ENCODE peak calls at places on chromosomes 4 and X, in seven cellular contexts. G, K, D, I, A, Y and T are unnamed samples.

GRCh38 chrX:21373637-21374162 is 518 bp upstream of the CNKSR2 start:
- DNase-seq in A (no peak), I (no peak), Y (no peak), G (no peak), K (no peak), D (no peak), T (peak)

GRCh38 chr4:152485726-152486276 is 50.1 kb downstream of the FBXW7 start:
- DNase-seq in G (no peak), Y (peak), K (no peak), D (no peak), A (no peak), I (no peak), T (no peak)

GRCh38 chr4:155855897-155856296 is 10.2 kb downstream of the ASIC5 start:
- DNase-seq in D (no peak), K (no peak), G (no peak), I (no peak), Y (no peak), A (no peak), T (no peak)

GRCh38 chr4:88761861-88762523 is 64.4 kb upstream of the NAP1L5 start:
- DNase-seq in I (no peak), Y (no peak), D (no peak), G (no peak), K (no peak), A (no peak), T (no peak)

GRCh38 chrX:141903400-141904155 is at the start of gene MAGEC1:
- DNase-seq in I (no peak), A (peak), G (no peak), D (no peak), K (no peak), Y (no peak), T (no peak)

GRCh38 chr4:8410641-8411271 is 29.8 kb downstream of the ACOX3 start:
- DNase-seq in D (peak), I (peak), A (peak), G (peak), Y (no peak), K (peak), T (peak)

GRCh38 chr4:166941629-166942028 is 292.7 kb downstream of the SPOCK3 start:
- DNase-seq in I (no peak), D (no peak), Y (peak), G (no peak), A (no peak), K (no peak), T (no peak)

GRCh38 chr4:3045500-3045850 is 28.9 kb downstream of the HTT-AS start:
- DNase-seq in Y (no peak), G (peak), K (peak), D (peak), A (no peak), I (peak), T (no peak)

GRCh38 chrX:115410731-115411435 is 121.4 kb downstream of the LUZP4 start:
- DNase-seq in D (no peak), G (no peak), A (no peak), Y (no peak), K (no peak), I (no peak), T (no peak)

GRCh38 chrX:22095306-22095705 is 63.2 kb downstream of the PHEX start:
- DNase-seq in A (no peak), D (no peak), G (no peak), I (no peak), Y (no peak), K (peak), T (no peak)

GRCh38 chr4:99052902-99053301 is 35.7 kb downstream of the ADH5 start:
- DNase-seq in G (no peak), I (no peak), A (no peak), Y (no peak), K (no peak), D (peak), T (no peak)

GRCh38 chr4:7812191-7812860 is 127.3 kb downstream of the AFAP1 start:
- DNase-seq in A (no peak), I (no peak), Y (no peak), K (no peak), G (no peak), D (no peak), T (no peak)

GRCh38 chr4:38621004-38621684 is 42.9 kb upstream of the KLF3 start:
- DNase-seq in G (peak), I (peak), A (peak), K (peak), Y (peak), D (peak), T (peak)

GRCh38 chrX:136910565-136911040 is 30.1 kb upstream of the RBMX start:
- DNase-seq in K (no peak), G (no peak), A (no peak), Y (no peak), D (no peak), I (no peak), T (no peak)

GRCh38 chr4:177117256-177117655 is 192.4 kb upstream of the NEIL3 start:
- DNase-seq in I (no peak), Y (no peak), D (no peak), G (no peak), K (no peak), A (no peak), T (no peak)

GRCh38 chr4:89222171-89222570 is 85.4 kb downstream of the GPRIN3 start:
- DNase-seq in D (no peak), A (no peak), K (no peak), Y (no peak), G (no peak), I (no peak), T (no peak)

GRCh38 chrX:17597836-17598434 is 139.4 kb upstream of the SCML1 start:
- DNase-seq in G (peak), Y (no peak), D (no peak), I (peak), A (no peak), K (peak), T (peak)

GRCh38 chrX:143988356-143988755 is 104.5 kb downstream of the UBE2NL start:
- DNase-seq in D (no peak), G (no peak), I (no peak), Y (no peak), K (no peak), A (no peak), T (no peak)

GRCh38 chrX:40078489-40079288 is 19.1 kb downstream of the BCOR start:
- DNase-seq in Y (no peak), I (no peak), D (no peak), A (no peak), K (no peak), G (no peak), T (no peak)

GRCh38 chr4:3745886-3746656 is 20.1 kb upstream of the ADRA2C start:
- DNase-seq in D (no peak), K (no peak), I (no peak), G (no peak), Y (no peak), A (no peak), T (no peak)

GRCh38 chr4:112708772-112709171 is 71.8 kb downstream of the LARP7 start:
- DNase-seq in A (no peak), D (no peak), K (no peak), G (no peak), I (no peak), Y (no peak), T (no peak)

GRCh38 chr4:38654273-38654672 is 9.7 kb upstream of the KLF3 start:
- DNase-seq in G (no peak), K (no peak), D (no peak), I (no peak), A (no peak), Y (no peak), T (no peak)

GRCh38 chr4:80189956-80190671 is 7.2 kb upstream of the PRDM8 start:
- DNase-seq in G (no peak), K (no peak), I (no peak), D (no peak), A (no peak), Y (no peak), T (no peak)

GRCh38 chr4:144701683-144702233 is 55.8 kb downstream of the HHIP start:
- DNase-seq in K (no peak), D (no peak), A (no peak), Y (no peak), I (no peak), G (no peak), T (no peak)

GRCh38 chrX:56975611-56976010 is 19.7 kb downstream of the SPIN3 start:
- DNase-seq in I (no peak), K (no peak), A (no peak), Y (no peak), G (no peak), D (no peak), T (no peak)

GRCh38 chr4:179059396-179059795 is 1617.2 kb upstream of the AGA start:
- DNase-seq in D (no peak), G (no peak), A (no peak), Y (no peak), I (no peak), K (no peak), T (no peak)

GRCh38 chrX:68249401-68249831 is 183.9 kb downstream of the OPHN1 start:
- DNase-seq in G (no peak), I (no peak), Y (no peak), D (no peak), K (no peak), A (no peak), T (no peak)

GRCh38 chrX:8815460-8816065 is 14.4 kb upstream of the FAM9A start:
- DNase-seq in I (no peak), K (no peak), G (no peak), D (peak), Y (peak), A (peak), T (peak)

GRCh38 chrX:38260231-38260630 is 39.6 kb upstream of the SRPX start:
- DNase-seq in K (peak), Y (peak), I (no peak), A (peak), G (no peak), D (peak), T (peak)

GRCh38 chr4:15913631-15913970 is 24.9 kb downstream of the FGFBP1 start:
- DNase-seq in A (no peak), Y (peak), D (no peak), G (no peak), I (no peak), K (no peak), T (no peak)

GRCh38 chr4:166655231-166655630 is 579.1 kb downstream of the SPOCK3 start:
- DNase-seq in G (no peak), I (no peak), D (no peak), A (no peak), Y (no peak), K (no peak), T (no peak)

DNA sequence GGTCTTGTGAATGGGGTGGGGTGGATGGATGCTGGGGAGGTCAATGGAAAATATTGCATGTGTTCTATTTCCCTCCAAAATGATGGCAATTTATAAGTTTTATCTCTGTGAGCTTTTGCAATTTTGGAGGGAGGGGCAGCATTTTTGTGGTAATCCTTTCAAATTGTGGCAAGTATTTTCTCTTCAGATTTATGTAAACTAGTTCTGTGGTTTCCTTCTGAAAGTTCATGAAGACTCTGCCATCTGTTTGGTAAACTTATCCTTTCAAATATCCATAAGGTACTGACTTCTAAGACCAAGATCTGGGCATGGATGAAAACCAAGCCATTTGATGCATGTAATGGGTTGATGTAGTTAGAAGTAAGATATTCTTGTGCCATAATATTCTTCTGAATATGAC is 216.0 kb upstream of the GIMD1 start:
- DNase-seq in D (no peak), G (no peak), I (no peak), A (no peak), K (no peak), Y (no peak), T (no peak)
- H3K27ac ChIP-seq in D (no peak), G (no peak), I (no peak), A (no peak), K (no peak), Y (no peak), T (no peak)

DNA sequence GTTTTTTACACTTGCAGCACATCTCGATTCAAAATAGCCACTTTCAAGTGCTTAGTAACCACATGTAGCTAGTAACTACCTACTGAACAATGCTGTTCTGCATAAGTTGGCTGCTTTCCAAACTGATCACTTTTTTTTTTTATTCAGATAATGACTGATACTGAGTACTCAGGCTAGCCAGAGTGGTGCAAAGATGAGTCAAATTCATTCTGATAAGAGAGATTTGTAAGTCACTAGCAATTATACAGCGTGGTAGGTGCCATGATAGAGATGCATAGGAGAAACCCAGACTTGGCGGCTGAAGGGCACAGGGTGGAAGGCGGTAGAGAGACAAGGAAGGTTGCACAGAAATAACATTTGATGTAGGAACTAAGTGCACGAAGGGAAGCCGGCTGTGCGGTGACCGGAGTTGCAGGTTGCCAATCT is 357 bp upstream of the IGBP1 start:
- DNase-seq in D (no peak), A (peak), K (no peak), G (no peak), Y (no peak), I (no peak), T (no peak)
- H3K4me3 ChIP-seq in D (peak), A (peak), K (peak), G (peak), Y (peak), I (peak), T (peak)

GRCh38 chr4:74414149-74414809 is 30.7 kb upstream of the AREG start:
- DNase-seq in A (no peak), I (no peak), Y (no peak), D (no peak), G (no peak), K (no peak), T (no peak)
- TF ChIP-seq POLR2AphosphoS5 in A (no peak), I (no peak), Y (no peak), D (no peak), G (no peak), K (no peak), T (no peak)

DNA sequence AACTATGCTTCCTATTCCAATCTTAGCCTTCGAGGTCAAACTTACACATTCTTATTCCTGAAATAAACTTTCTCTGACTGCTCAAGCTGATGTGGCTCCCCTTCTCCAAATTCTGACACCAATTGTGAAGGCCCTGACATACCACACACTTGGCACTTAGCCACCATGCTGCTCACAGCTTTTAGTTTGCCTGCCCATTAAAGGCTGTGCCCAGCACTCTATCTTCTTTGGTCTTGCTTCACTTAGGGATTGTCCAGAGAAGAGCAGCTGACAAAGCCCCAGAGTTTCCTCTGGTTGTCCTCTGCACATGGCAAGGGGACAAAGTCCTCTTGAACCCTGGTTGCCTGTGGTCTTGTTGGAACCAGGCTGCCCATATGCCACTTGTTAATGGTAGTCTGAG is 126.1 kb downstream of the ARHGEF9 start:
- DNase-seq in K (no peak), I (no peak), Y (no peak), A (no peak), G (no peak), D (no peak), T (no peak)
- H3K27ac ChIP-seq in K (no peak), I (no peak), Y (no peak), A (no peak), G (no peak), D (no peak), T (no peak)

DNA sequence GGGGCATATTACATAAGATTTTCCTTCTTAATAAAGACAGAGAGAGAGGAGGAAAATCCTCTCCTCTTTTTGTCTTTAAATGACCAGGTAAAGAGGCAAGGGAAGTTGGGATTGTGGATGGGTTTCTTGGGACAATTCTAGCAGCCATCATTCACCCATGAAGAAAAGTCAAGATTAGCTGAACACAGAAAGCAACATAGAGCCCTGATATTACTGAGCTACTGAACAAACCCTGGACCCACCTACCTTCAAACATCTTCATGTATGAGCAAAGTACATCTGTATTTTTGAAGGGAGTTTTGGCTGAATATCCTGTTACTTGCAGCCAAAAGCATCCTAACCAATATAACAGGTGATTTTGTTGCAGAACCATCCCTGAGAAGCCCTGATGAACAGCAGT is 2.5 kb downstream of the SLC9B2 start:
- DNase-seq in G (no peak), I (no peak), A (no peak), D (no peak), Y (no peak), K (no peak), T (no peak)
- H3K4me3 ChIP-seq in G (no peak), I (no peak), A (no peak), D (no peak), Y (no peak), K (no peak), T (no peak)

GRCh38 chr4:87088188-87088587 is 132.2 kb downstream of the KLHL8 start:
- DNase-seq in Y (no peak), G (no peak), K (no peak), I (no peak), D (peak), A (no peak), T (no peak)
- TF ChIP-seq POLR2AphosphoS5 in Y (no peak), G (no peak), K (no peak), I (no peak), D (no peak), A (no peak), T (no peak)

GRCh38 chr4:118760092-118760491 is 74.9 kb downstream of the METTL14 start:
- DNase-seq in Y (no peak), I (no peak), A (no peak), G (no peak), K (no peak), D (no peak), T (no peak)

GRCh38 chr4:118761387-118762016 is 74.4 kb downstream of the SEC24D start:
- DNase-seq in D (no peak), K (no peak), Y (no peak), I (no peak), A (no peak), G (no peak), T (no peak)

GRCh38 chr4:118759481-118759880 is 74.3 kb downstream of the METTL14 start:
- DNase-seq in D (no peak), K (no peak), Y (no peak), A (no peak), I (no peak), G (no peak), T (no peak)

GRCh38 chr4:118762146-118762545 is 73.8 kb downstream of the SEC24D start:
- DNase-seq in D (no peak), I (no peak), Y (no peak), G (no peak), A (no peak), K (no peak), T (no peak)

GRCh38 chr4:118760493-118760892 is 75.3 kb downstream of the METTL14 start:
- DNase-seq in A (no peak), Y (no peak), K (no peak), D (no peak), I (no peak), G (no peak), T (no peak)
- H3K27ac ChIP-seq in A (no peak), Y (no peak), K (peak), D (no peak), I (no peak), G (peak), T (peak)

GRCh38 chr4:107500551-107500950 is 219.5 kb downstream of the PAPSS1 start:
- DNase-seq in A (no peak), K (no peak), I (no peak), D (no peak), G (no peak), Y (no peak), T (no peak)
- H3K4me3 ChIP-seq in A (no peak), K (no peak), I (no peak), D (no peak), G (no peak), Y (no peak), T (no peak)